ENCODE peak calls at places on chromosomes 7 and 10, in four cellular contexts. B is upper lobe of right lung, S is iris pigment epithelial cell, R is GM03348. P is an unnamed sample.

GRCh38 chr7:113424463-113424862 is 306.1 kb upstream of the SMIM30 start:
- DNase-seq in B (no peak), S (no peak), R (no peak), P (no peak)

GRCh38 chr7:21543528-21544302 is 876 bp downstream of the DNAH11 start:
- DNase-seq in B (peak; percentile 65), S (peak; percentile 11), R (no peak), P (peak; percentile 25)

GRCh38 chr7:81560708-81561107 is 209.1 kb downstream of the HGF start:
- DNase-seq in B (no peak), S (no peak), R (no peak), P (peak; percentile 34)

GRCh38 chr10:48501226-48501625 is 103.6 kb downstream of the ARHGAP22 start:
- DNase-seq in B (no peak), S (no peak), R (no peak), P (no peak)

GRCh38 chr7:105001652-105002184 is 12.3 kb upstream of the KMT2E start:
- DNase-seq in B (no peak), S (no peak), R (no peak), P (no peak)

GRCh38 chr7:117809958-117810357 is 63.3 kb downstream of the CTTNBP2 start:
- DNase-seq in B (no peak), S (no peak), R (no peak), P (no peak)

GRCh38 chr7:28301148-28301641 is 111.1 kb upstream of the CREB5 start:
- DNase-seq in B (peak; percentile 69), S (peak; percentile 64), R (peak; percentile 36), P (peak; percentile 69)

GRCh38 chr7:100400656-100401055 is 27.4 kb downstream of the PILRA start:
- DNase-seq in B (no peak), S (no peak), R (no peak), P (no peak)

GRCh38 chr7:31082017-31082416 is 29.9 kb downstream of the ADCYAP1R1 start:
- DNase-seq in B (peak; percentile 36), S (no peak), R (no peak), P (no peak)

GRCh38 chr7:23864984-23865383 is 155.0 kb downstream of the STK31 start:
- DNase-seq in B (no peak), S (peak; percentile 81), R (no peak), P (peak; percentile 82)

GRCh38 chr7:21426286-21426957 is 1.5 kb upstream of the SP4 start:
- DNase-seq in B (no peak), S (peak; percentile 9), R (no peak), P (peak; percentile 2)